ENCODE peak calls at places on chromosome 16, in six cellular contexts. One of them, this sample, is unnamed. For H3K36me3, the result is how much of the 10 kb centered on the place peaks cover.

GRCh38 chr16:70437017-70437581 is 1.8 kb downstream of the ST3GAL2 start:
- DNase-seq in stomach: no peak
- DNase-seq in sigmoid colon: no peak
- DNase-seq in K562: peak
- DNase-seq in SK-N-SH: peak
- DNase-seq in ovary: peak
- DNase-seq in this sample: no peak

GRCh38 chr16:19874816-19875546 is 9.7 kb downstream of the GPRC5B start:
- DNase-seq in stomach: no peak
- DNase-seq in sigmoid colon: no peak
- DNase-seq in K562: no peak
- DNase-seq in SK-N-SH: no peak
- DNase-seq in ovary: no peak
- DNase-seq in this sample: no peak

GRCh38 chr16:66260522-66261290 is 105.8 kb upstream of the CDH5 start:
- DNase-seq in stomach: no peak
- DNase-seq in sigmoid colon: no peak
- DNase-seq in K562: no peak
- DNase-seq in SK-N-SH: no peak
- DNase-seq in ovary: no peak
- DNase-seq in this sample: no peak

GRCh38 chr16:8949536-8950418 is 13.9 kb downstream of the USP7 start:
- DNase-seq in stomach: no peak
- DNase-seq in sigmoid colon: no peak
- DNase-seq in K562: no peak
- DNase-seq in SK-N-SH: no peak
- DNase-seq in ovary: no peak
- DNase-seq in this sample: no peak

GRCh38 chr16:72986011-72986410 is 61.9 kb downstream of the ZFHX3 start:
- DNase-seq in stomach: no peak
- DNase-seq in sigmoid colon: peak
- DNase-seq in K562: no peak
- DNase-seq in SK-N-SH: no peak
- DNase-seq in ovary: peak
- DNase-seq in this sample: peak

GRCh38 chr16:27313422-27314160 is at the start of gene IL4R:
- DNase-seq in stomach: peak
- DNase-seq in sigmoid colon: peak
- DNase-seq in K562: peak
- DNase-seq in SK-N-SH: peak
- DNase-seq in ovary: no peak
- DNase-seq in this sample: no peak

GRCh38 chr16:57172891-57173290 is 12.9 kb downstream of the PSME3IP1 start:
- DNase-seq in stomach: no peak
- DNase-seq in sigmoid colon: no peak
- DNase-seq in K562: no peak
- DNase-seq in SK-N-SH: no peak
- DNase-seq in ovary: no peak
- DNase-seq in this sample: no peak

GRCh38 chr16:57823836-57824235 is 21.5 kb upstream of the KIFC3 start:
- DNase-seq in stomach: no peak
- DNase-seq in sigmoid colon: no peak
- DNase-seq in K562: no peak
- DNase-seq in SK-N-SH: no peak
- DNase-seq in ovary: no peak
- DNase-seq in this sample: no peak

GRCh38 chr16:25176136-25176535 is 40.6 kb upstream of the AQP8 start:
- DNase-seq in stomach: no peak
- DNase-seq in sigmoid colon: no peak
- DNase-seq in K562: no peak
- DNase-seq in SK-N-SH: no peak
- DNase-seq in ovary: no peak
- DNase-seq in this sample: no peak

GRCh38 chr16:27431773-27432599 is 30.0 kb downstream of the IL21R start:
- DNase-seq in stomach: peak
- DNase-seq in sigmoid colon: peak
- DNase-seq in K562: no peak
- DNase-seq in SK-N-SH: no peak
- DNase-seq in ovary: no peak
- DNase-seq in this sample: no peak

GRCh38 chr16:75064403-75065148 is 52.0 kb downstream of the LDHD start:
- DNase-seq in stomach: peak
- DNase-seq in sigmoid colon: no peak
- DNase-seq in K562: no peak
- DNase-seq in SK-N-SH: no peak
- DNase-seq in ovary: no peak
- DNase-seq in this sample: no peak

GRCh38 chr16:67976205-67976604 is 4.1 kb downstream of the DPEP3 start:
- DNase-seq in stomach: no peak
- DNase-seq in sigmoid colon: no peak
- DNase-seq in K562: no peak
- DNase-seq in SK-N-SH: no peak
- DNase-seq in ovary: no peak
- DNase-seq in this sample: no peak

GRCh38 chr16:559021-559380 is 1.2 kb upstream of the PRR35 start:
- DNase-seq in stomach: no peak
- DNase-seq in sigmoid colon: no peak
- DNase-seq in K562: no peak
- DNase-seq in SK-N-SH: no peak
- DNase-seq in ovary: no peak
- DNase-seq in this sample: no peak

GRCh38 chr16:50695017-50696000 is 1.9 kb downstream of the NOD2 start:
- DNase-seq in stomach: no peak
- DNase-seq in sigmoid colon: no peak
- DNase-seq in K562: no peak
- DNase-seq in SK-N-SH: no peak
- DNase-seq in ovary: no peak
- DNase-seq in this sample: no peak

GRCh38 chr16:23317266-23317661 is 15.2 kb downstream of the SCNN1B start:
- DNase-seq in stomach: peak
- DNase-seq in sigmoid colon: peak
- DNase-seq in K562: no peak
- DNase-seq in SK-N-SH: no peak
- DNase-seq in ovary: no peak
- DNase-seq in this sample: no peak

GRCh38 chr16:58027341-58028167 is 2.0 kb downstream of the MMP15 start:
- DNase-seq in stomach: peak
- DNase-seq in sigmoid colon: no peak
- DNase-seq in K562: peak
- DNase-seq in SK-N-SH: peak
- DNase-seq in ovary: no peak
- DNase-seq in this sample: no peak

GRCh38 chr16:65522412-65522811 is 400.5 kb upstream of the CDH11 start:
- DNase-seq in stomach: no peak
- DNase-seq in sigmoid colon: no peak
- DNase-seq in K562: no peak
- DNase-seq in SK-N-SH: no peak
- DNase-seq in ovary: no peak
- DNase-seq in this sample: no peak

GRCh38 chr16:27843800-27844199 is 219.7 kb downstream of the GSG1L start:
- DNase-seq in stomach: no peak
- DNase-seq in sigmoid colon: no peak
- DNase-seq in K562: no peak
- DNase-seq in SK-N-SH: no peak
- DNase-seq in ovary: no peak
- DNase-seq in this sample: no peak

DNA sequence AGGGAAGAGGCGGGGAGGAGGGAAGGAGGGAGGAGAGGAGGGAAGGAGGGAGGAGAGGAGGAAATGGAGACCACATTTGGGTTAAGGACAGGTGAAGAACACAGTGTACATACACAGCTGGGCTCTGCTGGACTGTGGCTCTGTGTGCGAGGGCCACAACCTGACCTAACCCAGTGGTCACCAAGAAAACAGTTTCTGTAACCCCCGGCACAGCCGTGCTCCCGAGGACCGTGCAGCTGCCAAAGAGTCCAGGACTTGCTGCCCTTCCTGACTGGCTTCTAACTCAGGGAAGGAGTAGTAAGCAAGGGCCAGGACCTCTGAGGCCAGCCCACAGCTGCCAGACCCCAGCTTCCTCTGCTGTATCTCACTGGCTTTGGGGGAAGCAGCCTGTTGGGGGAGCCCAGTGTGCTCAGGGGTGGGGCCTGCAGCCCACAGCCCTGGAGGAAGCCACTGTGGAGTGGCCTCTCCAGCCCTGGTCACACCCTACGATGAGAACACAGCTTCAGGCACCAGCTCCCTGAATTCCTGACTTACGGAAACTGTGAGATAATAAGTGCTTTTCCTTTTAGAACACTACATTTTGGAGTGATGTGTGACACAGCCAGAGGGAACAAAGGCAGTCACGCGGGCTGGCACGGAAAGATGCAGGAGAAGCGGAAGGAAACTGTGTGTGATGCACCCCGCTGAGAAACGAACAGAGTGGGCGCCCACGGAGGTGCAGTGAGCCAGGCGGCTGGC is 32.3 kb downstream of the SLC7A5 start:
- DNase-seq in stomach: no peak
- DNase-seq in sigmoid colon: no peak
- DNase-seq in K562: no peak
- DNase-seq in SK-N-SH: no peak
- DNase-seq in ovary: no peak
- DNase-seq in this sample: no peak
- H3K36me3 ChIP-seq in stomach: half or more
- H3K36me3 ChIP-seq in sigmoid colon: under half
- H3K36me3 ChIP-seq in K562: half or more
- H3K36me3 ChIP-seq in SK-N-SH: half or more
- H3K36me3 ChIP-seq in ovary: under half
- H3K36me3 ChIP-seq in this sample: under half

GRCh38 chr16:88569985-88570690 is at the start of gene ZC3H18:
- DNase-seq in stomach: peak
- DNase-seq in sigmoid colon: peak
- DNase-seq in K562: peak
- DNase-seq in SK-N-SH: peak
- DNase-seq in ovary: peak
- DNase-seq in this sample: peak

GRCh38 chr16:88566158-88566557 is 4.0 kb upstream of the ZC3H18 start:
- DNase-seq in stomach: no peak
- DNase-seq in sigmoid colon: no peak
- DNase-seq in K562: no peak
- DNase-seq in SK-N-SH: no peak
- DNase-seq in ovary: no peak
- DNase-seq in this sample: no peak

GRCh38 chr16:88569614-88569984 is 604 bp upstream of the ZC3H18 start:
- DNase-seq in stomach: no peak
- DNase-seq in sigmoid colon: no peak
- DNase-seq in K562: peak
- DNase-seq in SK-N-SH: peak
- DNase-seq in ovary: no peak
- DNase-seq in this sample: no peak

GRCh38 chr16:88568710-88569613 is 1.2 kb upstream of the ZC3H18 start:
- DNase-seq in stomach: no peak
- DNase-seq in sigmoid colon: no peak
- DNase-seq in K562: no peak
- DNase-seq in SK-N-SH: no peak
- DNase-seq in ovary: no peak
- DNase-seq in this sample: no peak

DNA sequence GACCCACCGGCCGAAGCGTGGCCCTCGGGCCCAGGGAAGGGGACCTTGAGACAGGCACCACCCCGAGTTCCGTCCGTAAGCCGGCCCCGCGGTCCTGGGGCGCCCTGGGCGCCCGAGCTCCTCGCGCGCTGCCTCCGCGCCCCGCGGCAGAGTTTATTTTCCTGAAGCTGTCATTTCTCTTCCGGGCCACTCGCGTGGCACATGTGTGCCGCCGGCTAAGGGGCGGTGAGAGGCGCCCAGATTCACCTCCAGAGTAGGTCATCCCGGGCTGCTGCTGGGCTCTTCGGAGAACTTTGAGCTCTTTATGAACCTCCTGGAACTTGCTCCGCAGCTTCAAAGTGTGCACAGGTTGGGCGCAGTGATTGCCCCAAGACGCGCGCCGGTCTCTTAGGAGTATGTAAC is 489 bp downstream of the ZC3H18 start:
- DNase-seq in stomach: no peak
- DNase-seq in sigmoid colon: no peak
- DNase-seq in K562: peak
- DNase-seq in SK-N-SH: no peak
- DNase-seq in ovary: no peak
- DNase-seq in this sample: no peak
- TF ChIP-seq EP300 in stomach: no peak
- TF ChIP-seq EP300 in sigmoid colon: no peak
- TF ChIP-seq EP300 in K562: no peak
- TF ChIP-seq EP300 in SK-N-SH: no peak
- TF ChIP-seq EP300 in ovary: no peak
- TF ChIP-seq EP300 in this sample: no peak

GRCh38 chr16:85652431-85653221 is 36.1 kb downstream of the GINS2 start:
- DNase-seq in stomach: peak
- DNase-seq in sigmoid colon: peak
- DNase-seq in K562: peak
- DNase-seq in SK-N-SH: peak
- DNase-seq in ovary: peak
- DNase-seq in this sample: no peak

GRCh38 chr16:85649978-85650863 is 37.1 kb downstream of the GSE1 start:
- DNase-seq in stomach: no peak
- DNase-seq in sigmoid colon: no peak
- DNase-seq in K562: no peak
- DNase-seq in SK-N-SH: peak
- DNase-seq in ovary: peak
- DNase-seq in this sample: no peak

GRCh38 chr16:85650864-85651811 is 37.6 kb downstream of the GINS2 start:
- DNase-seq in stomach: peak
- DNase-seq in sigmoid colon: peak
- DNase-seq in K562: no peak
- DNase-seq in SK-N-SH: peak
- DNase-seq in ovary: peak
- DNase-seq in this sample: no peak

GRCh38 chr16:85653226-85653917 is 35.4 kb downstream of the GINS2 start:
- DNase-seq in stomach: no peak
- DNase-seq in sigmoid colon: no peak
- DNase-seq in K562: no peak
- DNase-seq in SK-N-SH: no peak
- DNase-seq in ovary: no peak
- DNase-seq in this sample: no peak

DNA sequence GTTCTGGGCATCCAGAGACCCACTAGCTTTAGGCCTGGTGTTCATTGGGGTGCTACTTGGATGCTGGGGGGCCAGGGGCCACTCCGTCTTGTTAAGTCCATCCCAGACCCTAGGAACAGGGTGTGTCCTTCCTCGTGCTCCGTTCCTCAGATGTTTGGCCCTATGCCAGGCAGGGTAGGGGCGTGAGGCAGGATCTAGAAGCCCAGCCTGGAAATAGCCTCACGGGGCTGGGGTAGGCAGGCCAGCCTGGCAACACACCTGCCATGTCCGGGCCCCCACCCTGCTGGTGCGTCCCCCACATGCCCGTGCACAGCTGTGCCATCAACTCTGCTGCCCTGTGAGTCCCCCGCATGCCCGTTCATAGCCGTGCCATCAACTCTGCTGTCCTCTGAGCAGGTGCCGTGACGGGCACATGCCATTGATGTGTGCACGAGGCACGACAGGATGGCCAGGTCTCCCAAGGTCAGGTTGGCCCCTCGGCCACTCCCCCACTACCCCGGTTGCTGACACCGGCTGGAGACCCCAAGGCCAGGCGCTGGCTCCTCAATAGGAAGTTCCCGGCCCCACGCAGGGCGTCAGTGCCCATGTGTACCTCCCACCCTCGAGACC is 36.8 kb downstream of the GINS2 start:
- DNase-seq in stomach: no peak
- DNase-seq in sigmoid colon: no peak
- DNase-seq in K562: no peak
- DNase-seq in SK-N-SH: no peak
- DNase-seq in ovary: peak
- DNase-seq in this sample: no peak
- H3K36me3 ChIP-seq in stomach: half or more
- H3K36me3 ChIP-seq in sigmoid colon: under half
- H3K36me3 ChIP-seq in K562: half or more
- H3K36me3 ChIP-seq in SK-N-SH: half or more
- H3K36me3 ChIP-seq in ovary: under half
- H3K36me3 ChIP-seq in this sample: under half

GRCh38 chr16:80947239-80947638 is 59.4 kb downstream of the CMC2 start:
- DNase-seq in stomach: no peak
- DNase-seq in sigmoid colon: no peak
- DNase-seq in K562: no peak
- DNase-seq in SK-N-SH: no peak
- DNase-seq in ovary: no peak
- DNase-seq in this sample: no peak
- TF ChIP-seq EP300 in stomach: no peak
- TF ChIP-seq EP300 in sigmoid colon: no peak
- TF ChIP-seq EP300 in K562: no peak
- TF ChIP-seq EP300 in SK-N-SH: no peak
- TF ChIP-seq EP300 in ovary: no peak
- TF ChIP-seq EP300 in this sample: no peak